ENCODE peak calls at places on chromosomes 5 and 9, in four cellular contexts. U is C1 segment of cervical spinal cord; T is CD8-positive, alpha-beta memory T cell; F is Ammon's horn. K is an unnamed sample.

GRCh38 chr9:12426198-12426864 is 266.9 kb upstream of the TYRP1 start:
- DNase-seq in U (no peak), T (no peak), F (no peak), K (no peak)

GRCh38 chr9:90874194-90874593 is 72.6 kb downstream of the SYK start:
- DNase-seq in U (no peak), T (no peak), F (no peak), K (no peak)

GRCh38 chr5:368162-369084 is 46.9 kb downstream of the AHRR start:
- DNase-seq in U (no peak), T (no peak), F (no peak), K (no peak)

GRCh38 chr5:153957205-153957604 is 81.5 kb downstream of the FAM114A2 start:
- DNase-seq in U (no peak), T (no peak), F (no peak), K (no peak)

GRCh38 chr9:130938184-130938651 is 829 bp downstream of the FIBCD1 start:
- DNase-seq in U (no peak), T (no peak), F (no peak), K (no peak)

GRCh38 chr9:18996191-18996590 is 36.8 kb downstream of the SAXO1 start:
- DNase-seq in U (no peak), T (no peak), F (no peak), K (no peak)

GRCh38 chr9:114677418-114677817 is 4.6 kb downstream of the TEX48 start:
- DNase-seq in U (no peak), T (no peak), F (no peak), K (no peak)

GRCh38 chr9:93111001-93111370 is 15.0 kb downstream of the CARD19 start:
- DNase-seq in U (no peak), T (no peak), F (no peak), K (no peak)

GRCh38 chr9:69671904-69672827 is at the start of gene APBA1:
- DNase-seq in U (peak; percentile 78), T (peak; percentile 33), F (peak; percentile 92), K (peak; percentile 22)

GRCh38 chr5:83523926-83524325 is 52.4 kb downstream of the VCAN start:
- DNase-seq in U (no peak), T (no peak), F (no peak), K (no peak)

GRCh38 chr5:138932171-138932810 is 57.2 kb upstream of the LRRTM2 start:
- DNase-seq in U (no peak), T (no peak), F (no peak), K (no peak)

GRCh38 chr9:136769710-136770191 is 5.4 kb upstream of the LCN15 start:
- DNase-seq in U (no peak), T (peak; percentile 25), F (no peak), K (no peak)

GRCh38 chr9:128786681-128787582 is at the start of gene TBC1D13:
- DNase-seq in U (peak; percentile 82), T (peak; percentile 88), F (peak; percentile 90), K (peak; percentile 86)

GRCh38 chr5:115543931-115544370 is 624 bp downstream of the FEM1C start:
- DNase-seq in U (peak; percentile 70), T (peak; percentile 46), F (peak; percentile 61), K (peak; percentile 56)

GRCh38 chr5:125612356-125613149 is 810.7 kb upstream of the GRAMD2B start:
- DNase-seq in U (no peak), T (no peak), F (peak; percentile 34), K (no peak)

GRCh38 chr9:32399110-32399815 is 14.8 kb downstream of the ACO1 start:
- DNase-seq in U (no peak), T (no peak), F (no peak), K (no peak)

GRCh38 chr5:111755942-111756353 is 1.0 kb downstream of the NREP start:
- DNase-seq in U (no peak), T (no peak), F (peak; percentile 37), K (no peak)

GRCh38 chr5:37552770-37553719 is 173.9 kb downstream of the WDR70 start:
- DNase-seq in U (no peak), T (no peak), F (no peak), K (no peak)

GRCh38 chr9:131282688-131283422 is 6.5 kb upstream of the FAM78A start:
- DNase-seq in U (no peak), T (no peak), F (no peak), K (no peak)

GRCh38 chr5:82295959-82296557 is 17.9 kb upstream of the RPS23 start:
- DNase-seq in U (no peak), T (no peak), F (no peak), K (no peak)

GRCh38 chr5:18010053-18010452 is 375.8 kb downstream of the TAF11L14 start:
- DNase-seq in U (no peak), T (no peak), F (no peak), K (no peak)

GRCh38 chr9:77016111-77016525 is 3.3 kb upstream of the FOXB2 start:
- DNase-seq in U (no peak), T (no peak), F (no peak), K (no peak)

GRCh38 chr5:148070621-148071020 is 6.8 kb downstream of the SPINK5 start:
- DNase-seq in U (no peak), T (no peak), F (no peak), K (no peak)

GRCh38 chr5:137113161-137113560 is 386.0 kb downstream of the SPOCK1 start:
- DNase-seq in U (no peak), T (no peak), F (no peak), K (no peak)

GRCh38 chr5:176793343-176793699 is 17.0 kb upstream of the UNC5A start:
- DNase-seq in U (no peak), T (no peak), F (peak; percentile 47), K (no peak)

GRCh38 chr5:1480806-1481205 is 35.6 kb upstream of the SLC6A3 start:
- DNase-seq in U (no peak), T (no peak), F (no peak), K (no peak)

GRCh38 chr5:60287174-60287771 is 393.7 kb upstream of the PDE4D start:
- DNase-seq in U (no peak), T (no peak), F (peak; percentile 62), K (no peak)

GRCh38 chr9:12538842-12539584 is 154.2 kb upstream of the TYRP1 start:
- DNase-seq in U (no peak), T (no peak), F (no peak), K (no peak)

GRCh38 chr5:41955432-41956024 is 30.4 kb downstream of the FBXO4 start:
- DNase-seq in U (no peak), T (no peak), F (no peak), K (no peak)

GRCh38 chr5:1484416-1485319 is 39.1 kb downstream of the LPCAT1 start:
- DNase-seq in U (no peak), T (no peak), F (no peak), K (no peak)

GRCh38 chr5:73311291-73312110 is 137.1 kb downstream of the FOXD1 start:
- DNase-seq in U (no peak), T (no peak), F (no peak), K (no peak)

GRCh38 chr5:44845777-44846176 is 37.0 kb downstream of the MRPS30 start:
- DNase-seq in U (no peak), T (no peak), F (no peak), K (no peak)

GRCh38 chr5:124519396-124519795 is 227.0 kb downstream of the ZNF608 start:
- DNase-seq in U (no peak), T (no peak), F (peak; percentile 51), K (no peak)

GRCh38 chr5:128202320-128202719 is 118.8 kb downstream of the SLC12A2 start:
- DNase-seq in U (no peak), T (no peak), F (no peak), K (no peak)

GRCh38 chr5:176803943-176804498 is 6.3 kb upstream of the UNC5A start:
- DNase-seq in U (no peak), T (no peak), F (no peak), K (no peak)

GRCh38 chr5:151123897-151124751 is 33.5 kb downstream of the ANXA6 start:
- DNase-seq in U (no peak), T (no peak), F (no peak), K (no peak)

GRCh38 chr5:131405674-131406073 is 141.8 kb downstream of the CDC42SE2 start:
- DNase-seq in U (no peak), T (no peak), F (no peak), K (no peak)

GRCh38 chr9:4371108-4371507 is 71.2 kb upstream of the GLIS3 start:
- DNase-seq in U (no peak), T (no peak), F (no peak), K (no peak)

GRCh38 chr5:65803699-65804426 is 81.9 kb downstream of the NLN start:
- DNase-seq in U (no peak), T (no peak), F (no peak), K (no peak)

K was measured in activated T-helper 2 cell treated with anti-CD3 and anti-CD28 coated beads, Interferon-gamma antibody, Interleukin-2, Interleukin-4, amounts not matched to agents 10 μg/mL and 5 μg/mL and 100 μg/mL, durations not matched to agents 14 hours and 24 hours and 36 hours.